ENCODE peak calls at places on chromosomes 6 and 20, in five cellular contexts. L is neural crest cell; I is activated T-helper 1 cell treated with anti-CD3 and anti-CD28 coated beads, Interleukin-2, amount 50 U/mL, for 16 hours; F is HS-27A; V is 8988T. Y is an unnamed sample.

GRCh38 chr20:49657118-49657901 is 56.4 kb downstream of the B4GALT5 start:
- DNase-seq in L (no peak), I (no peak), F (no peak), V (no peak), Y (peak; percentile 84)

GRCh38 chr6:89989742-89990141 is 95.5 kb downstream of the GJA10 start:
- DNase-seq in L (no peak), I (no peak), F (peak; percentile 41), V (no peak), Y (peak; percentile 73)

GRCh38 chr20:20606046-20606445 is 106.4 kb downstream of the RALGAPA2 start:
- DNase-seq in L (no peak), I (no peak), F (no peak), V (no peak), Y (no peak)

GRCh38 chr6:166025149-166025898 is 142.3 kb downstream of the TBXT start:
- DNase-seq in L (no peak), I (no peak), F (no peak), V (no peak), Y (peak; percentile 83)

GRCh38 chr6:31898200-31899011 is 908 bp upstream of the EHMT2 start:
- DNase-seq in L (no peak), I (no peak), F (peak; percentile 33), V (no peak), Y (peak; percentile 50)

GRCh38 chr6:5302995-5303622 is 41.8 kb downstream of the FARS2 start:
- DNase-seq in L (no peak), I (peak; percentile 32), F (no peak), V (peak; percentile 39), Y (peak; percentile 42)

GRCh38 chr6:47651505-47651944 is 46.9 kb upstream of the ADGRF4 start:
- DNase-seq in L (no peak), I (no peak), F (no peak), V (no peak), Y (peak; percentile 58)

GRCh38 chr6:119791746-119792145 is 442.2 kb upstream of the MAN1A1 start:
- DNase-seq in L (no peak), I (no peak), F (no peak), V (no peak), Y (no peak)

GRCh38 chr6:28980797-28981390 is 24.2 kb downstream of the ZNF311 start:
- DNase-seq in L (peak; percentile 68), I (no peak), F (peak; percentile 77), V (peak; percentile 54), Y (peak; percentile 83)

GRCh38 chr20:37535443-37536132 is 7.9 kb upstream of the BLCAP start:
- DNase-seq in L (no peak), I (no peak), F (no peak), V (no peak), Y (no peak)

GRCh38 chr6:161365633-161366032 is 91.8 kb upstream of the AGPAT4 start:
- DNase-seq in L (no peak), I (no peak), F (no peak), V (no peak), Y (no peak)

GRCh38 chr6:86961432-86962200 is 24.3 kb downstream of the HTR1E start:
- DNase-seq in L (no peak), I (no peak), F (no peak), V (no peak), Y (no peak)

GRCh38 chr20:48282591-48283228 is 497.4 kb upstream of the SULF2 start:
- DNase-seq in L (no peak), I (no peak), F (no peak), V (no peak), Y (no peak)

Y was measured in fibroblast of pulmonary artery.